ENCODE peak calls at places on chromosome 3, in eight cellular contexts. O, P, H, M, Y, A, J and E are unnamed samples.

GRCh38 chr3:186057594-186057993 is 51.3 kb downstream of the ETV5 start:
- DNase-seq in A (no peak), P (no peak), M (peak), J (no peak), O (no peak), H (no peak), Y (no peak), E (peak)

GRCh38 chr3:171044828-171045793 is 18.6 kb upstream of the SLC2A2 start:
- DNase-seq in M (peak), P (no peak), O (no peak), A (no peak), J (no peak), Y (no peak), H (no peak), E (no peak)

GRCh38 chr3:184441202-184441900 is 61.5 kb downstream of the CHRD start:
- DNase-seq in Y (no peak), A (no peak), H (no peak), J (no peak), P (no peak), M (no peak), O (no peak), E (no peak)

GRCh38 chr3:52973806-52974205 is 72.1 kb downstream of the SFMBT1 start:
- DNase-seq in Y (no peak), P (no peak), M (peak), J (no peak), A (no peak), O (no peak), H (no peak), E (no peak)

GRCh38 chr3:20405731-20406130 is 219.7 kb upstream of the SGO1 start:
- DNase-seq in A (no peak), J (no peak), Y (no peak), M (no peak), P (no peak), H (no peak), O (no peak), E (peak)

GRCh38 chr3:194718069-194718468 is 32.4 kb downstream of the FAM43A start:
- DNase-seq in H (no peak), J (no peak), M (no peak), P (no peak), A (no peak), O (no peak), Y (no peak), E (no peak)

GRCh38 chr3:155741081-155741480 is 3.8 kb downstream of the PLCH1 start:
- DNase-seq in Y (no peak), J (no peak), H (no peak), O (no peak), P (no peak), M (no peak), A (no peak), E (no peak)

GRCh38 chr3:62242846-62243245 is 130.5 kb downstream of the FEZF2 start:
- DNase-seq in A (no peak), P (no peak), H (no peak), Y (no peak), O (no peak), J (no peak), M (no peak), E (no peak)

GRCh38 chr3:119350114-119350513 is 55.9 kb downstream of the ARHGAP31 start:
- DNase-seq in H (peak), A (no peak), P (no peak), M (no peak), J (no peak), O (no peak), Y (no peak), E (no peak)

GRCh38 chr3:22474706-22475470 is 723.9 kb upstream of the ZNF385D start:
- DNase-seq in M (no peak), P (no peak), J (no peak), A (no peak), Y (no peak), O (no peak), H (peak), E (peak)

GRCh38 chr3:71511446-71511845 is 72.1 kb downstream of the FOXP1 start:
- DNase-seq in H (no peak), M (no peak), O (no peak), Y (no peak), J (no peak), A (no peak), P (no peak), E (no peak)

GRCh38 chr3:191238321-191238817 is 39.3 kb downstream of the OSTN start:
- DNase-seq in J (no peak), M (peak), O (no peak), P (no peak), H (no peak), A (no peak), Y (no peak), E (no peak)

GRCh38 chr3:72448858-72449257 is 399.4 kb downstream of the SHQ1 start:
- DNase-seq in Y (no peak), M (no peak), H (no peak), P (no peak), J (no peak), O (no peak), A (no peak), E (peak)

GRCh38 chr3:157534725-157535161 is 31.5 kb upstream of the VEPH1 start:
- DNase-seq in Y (no peak), H (no peak), J (no peak), M (no peak), O (no peak), A (no peak), P (no peak), E (no peak)

GRCh38 chr3:13866406-13866965 is 13.4 kb downstream of the WNT7A start:
- DNase-seq in J (no peak), A (no peak), H (no peak), P (no peak), M (no peak), Y (no peak), O (no peak), E (peak)

GRCh38 chr3:129441215-129441614 is 1.2 kb downstream of the IFT122 start:
- DNase-seq in J (no peak), A (no peak), P (no peak), Y (no peak), M (no peak), O (no peak), H (no peak), E (peak)

GRCh38 chr3:182527745-182528144 is 265.6 kb upstream of the ATP11B start:
- DNase-seq in O (no peak), A (no peak), J (no peak), Y (no peak), P (no peak), M (no peak), H (no peak), E (no peak)

GRCh38 chr3:109440353-109440752 is 103.0 kb upstream of the DPPA4 start:
- DNase-seq in M (no peak), O (no peak), A (no peak), Y (no peak), J (no peak), H (no peak), P (no peak), E (no peak)

GRCh38 chr3:178454714-178455113 is 81.5 kb upstream of the KCNMB2 start:
- DNase-seq in A (no peak), P (peak), J (peak), H (peak), M (peak), O (no peak), Y (peak), E (no peak)

GRCh38 chr3:188901126-188901525 is 270.6 kb upstream of the TPRG1 start:
- DNase-seq in O (no peak), J (no peak), A (no peak), M (peak), Y (no peak), H (no peak), P (no peak), E (no peak)

GRCh38 chr3:4945318-4945717 is 33.9 kb upstream of the BHLHE40 start:
- DNase-seq in P (no peak), M (no peak), H (no peak), Y (no peak), A (no peak), J (no peak), O (no peak), E (no peak)

GRCh38 chr3:77464106-77464688 is 424.3 kb downstream of the ROBO2 start:
- DNase-seq in A (no peak), M (no peak), Y (no peak), O (no peak), H (no peak), P (no peak), J (no peak), E (no peak)

GRCh38 chr3:134699141-134699711 is 48.4 kb upstream of the KY start:
- DNase-seq in O (no peak), Y (no peak), A (no peak), H (no peak), P (no peak), J (peak), M (no peak), E (no peak)

GRCh38 chr3:22269827-22270226 is 518.8 kb upstream of the ZNF385D start:
- DNase-seq in M (no peak), P (no peak), O (no peak), Y (no peak), A (no peak), H (no peak), J (no peak), E (no peak)

GRCh38 chr3:193971268-193971751 is 164.6 kb upstream of the HES1 start:
- DNase-seq in J (no peak), H (no peak), P (no peak), M (no peak), O (peak), Y (no peak), A (no peak), E (no peak)

GRCh38 chr3:12224181-12225147 is 64.4 kb upstream of the PPARG start:
- DNase-seq in P (no peak), H (no peak), J (no peak), M (peak), Y (no peak), A (no peak), O (peak), E (no peak)

GRCh38 chr3:124635169-124635539 is 95.1 kb upstream of the UMPS start:
- DNase-seq in A (no peak), O (no peak), J (no peak), M (no peak), H (no peak), Y (no peak), P (no peak), E (no peak)

GRCh38 chr3:124636101-124636862 is 94.0 kb upstream of the UMPS start:
- DNase-seq in A (no peak), H (no peak), P (no peak), J (no peak), M (no peak), O (no peak), Y (no peak), E (no peak)

GRCh38 chr3:124632566-124633140 is 97.6 kb upstream of the UMPS start:
- DNase-seq in O (no peak), J (no peak), P (no peak), H (no peak), A (no peak), Y (no peak), M (no peak), E (no peak)

GRCh38 chr3:124633527-124633926 is 96.7 kb upstream of the UMPS start:
- DNase-seq in A (no peak), Y (no peak), M (no peak), O (no peak), P (no peak), H (no peak), J (no peak), E (no peak)

GRCh38 chr3:124634210-124635168 is 95.8 kb upstream of the UMPS start:
- DNase-seq in H (no peak), O (no peak), A (no peak), P (no peak), J (no peak), M (no peak), Y (no peak), E (no peak)
- TF ChIP-seq POLR2A in H (no peak), O (no peak), A (no peak), P (no peak), J (no peak), M (no peak), Y (no peak), E (no peak)

DNA sequence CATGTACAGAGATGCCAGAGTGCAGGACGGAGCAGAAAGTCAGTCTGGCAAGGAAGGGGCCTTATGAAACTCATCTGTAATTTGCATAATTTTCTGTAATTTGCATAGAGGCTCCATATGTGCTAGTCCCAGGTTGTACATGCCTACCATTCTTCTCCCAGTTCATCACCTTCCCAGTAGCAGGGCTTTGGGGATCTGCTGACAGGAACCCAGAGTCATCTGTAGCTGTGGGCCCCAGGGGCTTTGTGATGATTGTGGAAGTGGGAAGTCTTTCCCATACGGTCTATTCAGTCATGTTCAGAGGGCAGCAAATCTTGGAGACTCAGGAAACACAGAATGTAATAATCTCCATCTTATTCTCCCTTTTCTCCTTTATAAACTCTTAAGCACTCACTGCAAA is 42.4 kb upstream of the SIAH2 start:
- DNase-seq in M (no peak), P (no peak), O (no peak), Y (no peak), J (no peak), H (no peak), A (no peak), E (no peak)
- TF ChIP-seq POLR2A in M (no peak), P (no peak), O (no peak), Y (no peak), J (no peak), H (no peak), A (no peak), E (no peak)

GRCh38 chr3:169966951-169967915 is 626 bp downstream of the SEC62 start:
- DNase-seq in H (peak), O (peak), A (peak), M (peak), J (peak), P (peak), Y (no peak), E (peak)
- TF ChIP-seq POLR2A in H (no peak), O (no peak), A (no peak), M (no peak), J (no peak), P (no peak), Y (no peak), E (no peak)

GRCh38 chr3:98967758-98968157 is 66.3 kb upstream of the DCBLD2 start:
- DNase-seq in O (no peak), P (no peak), Y (no peak), J (no peak), M (no peak), A (no peak), H (no peak), E (no peak)

GRCh38 chr3:98966434-98966833 is 64.9 kb upstream of the DCBLD2 start:
- DNase-seq in J (no peak), H (no peak), A (no peak), P (no peak), O (no peak), Y (no peak), M (no peak), E (no peak)

GRCh38 chr3:98968347-98968746 is 66.9 kb upstream of the DCBLD2 start:
- DNase-seq in A (no peak), H (no peak), M (no peak), Y (no peak), J (no peak), O (no peak), P (no peak), E (no peak)

GRCh38 chr3:98968824-98969223 is 67.3 kb upstream of the DCBLD2 start:
- DNase-seq in O (no peak), Y (no peak), A (no peak), M (no peak), H (no peak), J (no peak), P (no peak), E (no peak)

DNA sequence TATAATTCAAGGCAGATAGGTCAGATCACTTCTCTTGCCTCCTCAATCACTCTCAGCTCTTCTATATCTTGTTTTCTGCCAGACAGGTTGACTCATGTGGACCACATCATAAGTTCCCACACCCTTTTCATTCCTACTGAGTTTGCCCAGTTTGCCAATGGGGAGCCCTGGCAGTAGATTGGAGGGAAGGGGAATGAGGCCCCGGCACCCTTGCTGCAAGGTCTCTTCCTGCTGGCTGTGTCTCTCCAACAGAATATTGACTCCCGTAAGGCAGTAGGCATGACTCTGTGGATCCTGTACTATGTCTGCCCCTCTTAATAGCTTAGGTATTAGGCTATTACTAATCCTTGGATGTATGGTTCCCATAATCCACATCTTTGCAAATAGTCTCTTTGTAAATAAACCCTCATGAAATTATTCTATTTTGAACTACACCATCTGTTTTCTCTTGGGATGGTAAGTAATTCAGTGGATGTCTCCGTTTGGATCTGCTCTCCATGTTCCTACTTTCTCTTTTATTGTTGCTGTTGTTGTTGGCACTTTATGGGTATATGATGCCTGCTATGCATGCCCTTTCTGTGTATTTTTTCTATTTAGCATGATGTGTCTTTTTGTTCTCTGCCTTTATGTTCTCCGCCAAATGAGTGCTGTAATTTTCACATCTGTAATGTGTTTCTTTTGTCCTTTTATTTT is 65.5 kb upstream of the DCBLD2 start:
- DNase-seq in O (no peak), H (no peak), M (no peak), Y (no peak), A (no peak), J (no peak), P (no peak), E (no peak)
- TF ChIP-seq POLR2A in O (no peak), H (no peak), M (no peak), Y (no peak), A (no peak), J (no peak), P (no peak), E (no peak)

GRCh38 chr3:9949626-9950025 is 2.6 kb downstream of the PRRT3 start:
- DNase-seq in P (no peak), M (no peak), J (no peak), A (no peak), O (no peak), H (no peak), Y (no peak), E (no peak)

GRCh38 chr3:9955067-9955502 is 2.9 kb upstream of the PRRT3 start:
- DNase-seq in O (peak), J (peak), M (peak), H (no peak), Y (no peak), P (no peak), A (no peak), E (no peak)

GRCh38 chr3:9951598-9951961 is 628 bp downstream of the PRRT3 start:
- DNase-seq in P (no peak), O (no peak), J (no peak), A (no peak), H (no peak), Y (no peak), M (no peak), E (no peak)

GRCh38 chr3:9951126-9951525 is 1.1 kb downstream of the PRRT3 start:
- DNase-seq in M (no peak), A (no peak), O (no peak), Y (no peak), J (no peak), H (no peak), P (no peak), E (peak)

GRCh38 chr3:9951962-9952805 is at the start of gene PRRT3:
- DNase-seq in O (peak), J (peak), M (peak), A (peak), H (no peak), P (no peak), Y (peak), E (peak)
- TF ChIP-seq POLR2A in O (no peak), J (no peak), M (no peak), A (peak), H (no peak), P (no peak), Y (no peak), E (no peak)

DNA sequence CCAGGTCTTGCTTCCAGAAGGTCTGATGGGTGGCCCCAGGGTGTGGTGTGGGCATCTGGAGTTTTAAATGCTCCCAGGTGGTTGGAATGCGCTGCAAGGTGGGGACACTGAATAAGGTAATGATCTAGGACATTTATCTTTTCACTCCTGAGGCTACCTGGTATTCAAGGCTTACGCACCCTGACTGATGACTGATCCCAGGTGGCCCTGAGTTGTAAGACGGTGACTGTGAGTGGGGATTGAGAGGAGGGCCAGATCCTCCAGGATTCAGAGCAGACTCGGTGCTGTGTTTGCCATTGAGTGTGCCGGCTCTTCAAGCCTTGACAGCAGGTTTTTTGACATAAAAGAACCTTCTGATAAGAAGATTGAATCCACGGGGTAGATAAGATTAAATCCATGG is 40.3 kb downstream of the SLC6A20 start:
- DNase-seq in P (no peak), Y (no peak), A (no peak), H (no peak), M (no peak), O (no peak), J (no peak), E (no peak)
- TF ChIP-seq POLR2A in P (no peak), Y (no peak), A (no peak), H (no peak), M (no peak), O (no peak), J (no peak), E (no peak)

GRCh38 chr3:37229291-37229690 is 54.9 kb upstream of the LRRFIP2 start:
- DNase-seq in O (no peak), P (no peak), M (no peak), H (no peak), Y (no peak), J (no peak), A (no peak), E (no peak)
- TF ChIP-seq POLR2A in O (no peak), P (no peak), M (no peak), H (no peak), Y (no peak), J (no peak), A (no peak), E (no peak)

DNA sequence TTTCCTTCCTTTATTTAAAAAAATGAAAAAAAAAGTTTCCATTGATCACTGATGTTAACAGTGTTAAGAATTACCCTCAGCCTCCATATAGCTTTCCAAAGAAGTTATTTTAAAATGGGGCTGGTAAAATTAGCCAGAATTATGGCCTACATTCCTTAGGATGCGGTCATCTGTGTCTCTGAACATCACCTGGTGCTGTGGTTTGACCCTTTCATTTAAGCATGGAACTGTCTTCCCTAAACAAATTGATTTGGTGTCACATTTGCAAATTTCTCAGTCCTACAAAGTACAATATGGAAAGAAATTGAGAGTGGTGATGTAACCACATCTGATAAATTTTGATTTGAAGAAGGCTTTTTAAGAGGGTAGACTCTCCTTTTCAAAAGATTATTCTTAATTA is 40.3 kb upstream of the ZPLD1 start:
- DNase-seq in Y (no peak), O (no peak), H (no peak), A (no peak), J (no peak), P (no peak), M (no peak), E (no peak)
- TF ChIP-seq POLR2A in Y (no peak), O (no peak), H (no peak), A (no peak), J (no peak), P (no peak), M (no peak), E (no peak)